ENCODE peak calls at places on chromosomes 2 and 18, in five cellular contexts. One of them, this sample, is unnamed.

GRCh38 chr2:183490930-183491329 is 366.7 kb downstream of the NUP35 start:
- DNase-seq in SK-N-SH: no peak
- DNase-seq in effector memory CD4-positive, alpha-beta T cell: no peak
- DNase-seq in neural progenitor cell: no peak
- DNase-seq in kidney: no peak
- DNase-seq in this sample: no peak

GRCh38 chr18:59783138-59783537 is 85.9 kb upstream of the CCBE1 start:
- DNase-seq in SK-N-SH: peak; percentile 68
- DNase-seq in effector memory CD4-positive, alpha-beta T cell: no peak
- DNase-seq in neural progenitor cell: peak; percentile 65
- DNase-seq in kidney: no peak
- DNase-seq in this sample: no peak

GRCh38 chr18:79750980-79751571 is 46.7 kb upstream of the KCNG2 start:
- DNase-seq in SK-N-SH: no peak
- DNase-seq in effector memory CD4-positive, alpha-beta T cell: no peak
- DNase-seq in neural progenitor cell: no peak
- DNase-seq in kidney: no peak
- DNase-seq in this sample: no peak

GRCh38 chr2:121080013-121080772 is 204.8 kb downstream of the TFCP2L1 start:
- DNase-seq in SK-N-SH: peak; percentile 85
- DNase-seq in effector memory CD4-positive, alpha-beta T cell: no peak
- DNase-seq in neural progenitor cell: peak; percentile 76
- DNase-seq in kidney: no peak
- DNase-seq in this sample: no peak

GRCh38 chr2:54428401-54428800 is 27.7 kb upstream of the SPTBN1 start:
- DNase-seq in SK-N-SH: no peak
- DNase-seq in effector memory CD4-positive, alpha-beta T cell: no peak
- DNase-seq in neural progenitor cell: no peak
- DNase-seq in kidney: peak; percentile 73
- DNase-seq in this sample: no peak

GRCh38 chr2:74768401-74768914 is 65.5 kb upstream of the HK2 start:
- DNase-seq in SK-N-SH: no peak
- DNase-seq in effector memory CD4-positive, alpha-beta T cell: no peak
- DNase-seq in neural progenitor cell: no peak
- DNase-seq in kidney: no peak
- DNase-seq in this sample: no peak

GRCh38 chr2:143808166-143808565 is 678.9 kb downstream of the ARHGAP15 start:
- DNase-seq in SK-N-SH: no peak
- DNase-seq in effector memory CD4-positive, alpha-beta T cell: no peak
- DNase-seq in neural progenitor cell: no peak
- DNase-seq in kidney: no peak
- DNase-seq in this sample: no peak

GRCh38 chr2:201759567-201759966 is 21.2 kb downstream of the ALS2 start:
- DNase-seq in SK-N-SH: no peak
- DNase-seq in effector memory CD4-positive, alpha-beta T cell: no peak
- DNase-seq in neural progenitor cell: no peak
- DNase-seq in kidney: no peak
- DNase-seq in this sample: no peak

GRCh38 chr2:104872034-104872865 is 18.3 kb downstream of the POU3F3 start:
- DNase-seq in SK-N-SH: no peak
- DNase-seq in effector memory CD4-positive, alpha-beta T cell: no peak
- DNase-seq in neural progenitor cell: peak; percentile 76
- DNase-seq in kidney: peak; percentile 81
- DNase-seq in this sample: no peak

GRCh38 chr18:3199942-3200645 is 19.7 kb downstream of the MYOM1 start:
- DNase-seq in SK-N-SH: no peak
- DNase-seq in effector memory CD4-positive, alpha-beta T cell: no peak
- DNase-seq in neural progenitor cell: no peak
- DNase-seq in kidney: no peak
- DNase-seq in this sample: no peak

GRCh38 chr2:136104977-136105376 is 13.0 kb downstream of the CXCR4 start:
- DNase-seq in SK-N-SH: no peak
- DNase-seq in effector memory CD4-positive, alpha-beta T cell: no peak
- DNase-seq in neural progenitor cell: no peak
- DNase-seq in kidney: no peak
- DNase-seq in this sample: no peak

GRCh38 chr2:146244131-146244530 is 1600.7 kb upstream of the ACVR2A start:
- DNase-seq in SK-N-SH: no peak
- DNase-seq in effector memory CD4-positive, alpha-beta T cell: no peak
- DNase-seq in neural progenitor cell: no peak
- DNase-seq in kidney: no peak
- DNase-seq in this sample: no peak

GRCh38 chr2:159903404-159904126 is 105.6 kb upstream of the CD302 start:
- DNase-seq in SK-N-SH: no peak
- DNase-seq in effector memory CD4-positive, alpha-beta T cell: peak; percentile 41
- DNase-seq in neural progenitor cell: no peak
- DNase-seq in kidney: no peak
- DNase-seq in this sample: peak; percentile 71

GRCh38 chr2:165009466-165009865 is 54.1 kb upstream of the SLC38A11 start:
- DNase-seq in SK-N-SH: no peak
- DNase-seq in effector memory CD4-positive, alpha-beta T cell: no peak
- DNase-seq in neural progenitor cell: no peak
- DNase-seq in kidney: no peak
- DNase-seq in this sample: no peak

GRCh38 chr2:39377226-39377939 is 59.7 kb downstream of the MAP4K3 start:
- DNase-seq in SK-N-SH: no peak
- DNase-seq in effector memory CD4-positive, alpha-beta T cell: no peak
- DNase-seq in neural progenitor cell: no peak
- DNase-seq in kidney: no peak
- DNase-seq in this sample: no peak

GRCh38 chr2:228227466-228227865 is 46.0 kb upstream of the SPHKAP start:
- DNase-seq in SK-N-SH: no peak
- DNase-seq in effector memory CD4-positive, alpha-beta T cell: no peak
- DNase-seq in neural progenitor cell: no peak
- DNase-seq in kidney: no peak
- DNase-seq in this sample: no peak

GRCh38 chr2:128531856-128532255 is 213.2 kb upstream of the HS6ST1 start:
- DNase-seq in SK-N-SH: no peak
- DNase-seq in effector memory CD4-positive, alpha-beta T cell: no peak
- DNase-seq in neural progenitor cell: no peak
- DNase-seq in kidney: no peak
- DNase-seq in this sample: no peak

GRCh38 chr2:128623776-128624424 is 305.2 kb upstream of the HS6ST1 start:
- DNase-seq in SK-N-SH: no peak
- DNase-seq in effector memory CD4-positive, alpha-beta T cell: no peak
- DNase-seq in neural progenitor cell: no peak
- DNase-seq in kidney: peak; percentile 57
- DNase-seq in this sample: no peak

GRCh38 chr18:37135177-37135576 is 306.2 kb downstream of the KIAA1328 start:
- DNase-seq in SK-N-SH: no peak
- DNase-seq in effector memory CD4-positive, alpha-beta T cell: no peak
- DNase-seq in neural progenitor cell: no peak
- DNase-seq in kidney: no peak
- DNase-seq in this sample: no peak

GRCh38 chr2:235595420-235596010 is 101.7 kb downstream of the AGAP1 start:
- DNase-seq in SK-N-SH: peak; percentile 83
- DNase-seq in effector memory CD4-positive, alpha-beta T cell: no peak
- DNase-seq in neural progenitor cell: peak; percentile 75
- DNase-seq in kidney: peak; percentile 69
- DNase-seq in this sample: no peak

GRCh38 chr2:96503637-96504243 is 1.4 kb downstream of the NEURL3 start:
- DNase-seq in SK-N-SH: no peak
- DNase-seq in effector memory CD4-positive, alpha-beta T cell: no peak
- DNase-seq in neural progenitor cell: no peak
- DNase-seq in kidney: no peak
- DNase-seq in this sample: no peak

GRCh38 chr2:62467100-62467474 is 38.9 kb downstream of the TMEM17 start:
- DNase-seq in SK-N-SH: no peak
- DNase-seq in effector memory CD4-positive, alpha-beta T cell: no peak
- DNase-seq in neural progenitor cell: no peak
- DNase-seq in kidney: no peak
- DNase-seq in this sample: no peak

GRCh38 chr2:34153484-34153883 is 554.4 kb upstream of the FAM98A start:
- DNase-seq in SK-N-SH: no peak
- DNase-seq in effector memory CD4-positive, alpha-beta T cell: no peak
- DNase-seq in neural progenitor cell: no peak
- DNase-seq in kidney: no peak
- DNase-seq in this sample: no peak

GRCh38 chr2:222000326-222000725 is 298.5 kb downstream of the PAX3 start:
- DNase-seq in SK-N-SH: no peak
- DNase-seq in effector memory CD4-positive, alpha-beta T cell: no peak
- DNase-seq in neural progenitor cell: no peak
- DNase-seq in kidney: no peak
- DNase-seq in this sample: no peak

GRCh38 chr2:128436498-128437180 is 118.0 kb upstream of the HS6ST1 start:
- DNase-seq in SK-N-SH: no peak
- DNase-seq in effector memory CD4-positive, alpha-beta T cell: no peak
- DNase-seq in neural progenitor cell: no peak
- DNase-seq in kidney: no peak
- DNase-seq in this sample: no peak

GRCh38 chr2:110748489-110748867 is 16.1 kb downstream of the ACOXL start:
- DNase-seq in SK-N-SH: no peak
- DNase-seq in effector memory CD4-positive, alpha-beta T cell: peak; percentile 22
- DNase-seq in neural progenitor cell: peak; percentile 30
- DNase-seq in kidney: no peak
- DNase-seq in this sample: peak; percentile 5

GRCh38 chr2:81084101-81084500 is 779.5 kb upstream of the LRRTM1 start:
- DNase-seq in SK-N-SH: no peak
- DNase-seq in effector memory CD4-positive, alpha-beta T cell: no peak
- DNase-seq in neural progenitor cell: no peak
- DNase-seq in kidney: no peak
- DNase-seq in this sample: no peak

GRCh38 chr2:226791487-226792081 is 8.0 kb downstream of the IRS1 start:
- DNase-seq in SK-N-SH: peak; percentile 99
- DNase-seq in effector memory CD4-positive, alpha-beta T cell: peak; percentile 84
- DNase-seq in neural progenitor cell: peak; percentile 95
- DNase-seq in kidney: peak; percentile 97
- DNase-seq in this sample: peak; percentile 89

GRCh38 chr2:44945676-44946427 is 4.3 kb downstream of the SIX3 start:
- DNase-seq in SK-N-SH: peak; percentile 50
- DNase-seq in effector memory CD4-positive, alpha-beta T cell: no peak
- DNase-seq in neural progenitor cell: no peak
- DNase-seq in kidney: no peak
- DNase-seq in this sample: no peak

GRCh38 chr2:28713582-28714292 is 37.9 kb upstream of the PPP1CB start:
- DNase-seq in SK-N-SH: no peak
- DNase-seq in effector memory CD4-positive, alpha-beta T cell: no peak
- DNase-seq in neural progenitor cell: no peak
- DNase-seq in kidney: no peak
- DNase-seq in this sample: no peak

GRCh38 chr2:197184959-197185586 is 125.5 kb downstream of the ANKRD44 start:
- DNase-seq in SK-N-SH: no peak
- DNase-seq in effector memory CD4-positive, alpha-beta T cell: no peak
- DNase-seq in neural progenitor cell: peak; percentile 81
- DNase-seq in kidney: peak; percentile 89
- DNase-seq in this sample: no peak

GRCh38 chr2:111919794-111920608 is 21.6 kb downstream of the MERTK start:
- DNase-seq in SK-N-SH: no peak
- DNase-seq in effector memory CD4-positive, alpha-beta T cell: no peak
- DNase-seq in neural progenitor cell: no peak
- DNase-seq in kidney: peak; percentile 94
- DNase-seq in this sample: no peak

GRCh38 chr2:21256006-21256405 is 132.2 kb downstream of the TDRD15 start:
- DNase-seq in SK-N-SH: no peak
- DNase-seq in effector memory CD4-positive, alpha-beta T cell: no peak
- DNase-seq in neural progenitor cell: peak; percentile 60
- DNase-seq in kidney: no peak
- DNase-seq in this sample: no peak

GRCh38 chr2:37682473-37682872 is 11.0 kb upstream of the CDC42EP3 start:
- DNase-seq in SK-N-SH: no peak
- DNase-seq in effector memory CD4-positive, alpha-beta T cell: no peak
- DNase-seq in neural progenitor cell: no peak
- DNase-seq in kidney: no peak
- DNase-seq in this sample: no peak

GRCh38 chr2:190214434-190215194 is 105.0 kb downstream of the HIBCH start:
- DNase-seq in SK-N-SH: no peak
- DNase-seq in effector memory CD4-positive, alpha-beta T cell: no peak
- DNase-seq in neural progenitor cell: peak; percentile 12
- DNase-seq in kidney: no peak
- DNase-seq in this sample: no peak
- H3K27ac ChIP-seq in SK-N-SH: no peak overlapping the region
- H3K27ac ChIP-seq in effector memory CD4-positive, alpha-beta T cell: no peak overlapping the region
- H3K27ac ChIP-seq in neural progenitor cell: peak overlapping the region; percentile 96
- H3K27ac ChIP-seq in kidney: no peak overlapping the region
- H3K27ac ChIP-seq in this sample: no peak overlapping the region

DNA sequence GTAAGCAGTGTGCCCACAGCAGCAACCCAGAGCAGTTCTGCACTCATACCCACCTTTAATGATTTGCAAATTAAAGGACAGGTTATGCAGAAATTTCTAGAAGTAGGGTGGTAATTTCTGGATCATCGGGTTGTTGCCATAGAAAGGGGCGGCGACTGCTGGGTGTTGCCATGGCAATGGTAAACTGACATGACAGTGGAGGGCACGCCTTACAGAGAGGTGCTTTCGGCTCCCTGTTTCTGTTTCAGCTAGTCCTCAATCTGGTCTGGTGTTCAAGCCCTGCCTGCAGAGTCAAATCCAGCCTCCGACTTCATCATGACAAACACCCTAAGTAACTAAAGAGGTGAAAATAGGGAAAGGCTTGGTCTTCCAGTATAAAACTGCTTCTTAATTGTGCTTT is 667.7 kb downstream of the SOCS6 start:
- DNase-seq in SK-N-SH: no peak
- DNase-seq in effector memory CD4-positive, alpha-beta T cell: no peak
- DNase-seq in neural progenitor cell: no peak
- DNase-seq in kidney: no peak
- DNase-seq in this sample: no peak
- H3K9me3 ChIP-seq in SK-N-SH: no peaks in the 10 kb centered on the region
- H3K9me3 ChIP-seq in effector memory CD4-positive, alpha-beta T cell: no peaks in the 10 kb centered on the region
- H3K9me3 ChIP-seq in neural progenitor cell: no peaks in the 10 kb centered on the region
- H3K9me3 ChIP-seq in kidney: no peaks in the 10 kb centered on the region
- H3K9me3 ChIP-seq in this sample: no peaks in the 10 kb centered on the region

DNA sequence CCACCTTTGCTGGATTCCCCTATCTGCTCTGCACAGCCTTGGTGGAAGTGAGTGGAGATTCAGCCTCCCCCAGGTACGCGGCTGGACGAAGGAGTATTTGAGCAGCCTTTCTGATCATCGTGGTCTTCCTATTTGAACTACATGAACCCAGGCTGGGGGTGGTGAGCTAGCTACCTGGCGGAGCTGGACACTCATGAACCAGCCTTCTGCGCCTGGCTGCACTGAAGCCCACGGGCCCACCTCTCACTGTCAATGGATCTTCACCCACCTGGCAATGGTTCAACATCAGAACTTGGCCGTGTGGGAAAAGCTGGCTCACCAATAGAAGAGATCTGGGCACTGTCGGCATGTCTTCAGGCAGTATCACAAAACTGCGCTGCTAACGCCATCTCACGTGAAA is 35.4 kb downstream of the ANKMY1 start:
- DNase-seq in SK-N-SH: no peak
- DNase-seq in effector memory CD4-positive, alpha-beta T cell: no peak
- DNase-seq in neural progenitor cell: no peak
- DNase-seq in kidney: no peak
- DNase-seq in this sample: no peak
- H3K36me3 ChIP-seq in SK-N-SH: peaks cover 15% of the 10 kb centered on the region
- H3K36me3 ChIP-seq in effector memory CD4-positive, alpha-beta T cell: peaks cover 41% of the 10 kb centered on the region
- H3K36me3 ChIP-seq in neural progenitor cell: no peaks in the 10 kb centered on the region
- H3K36me3 ChIP-seq in kidney: peaks cover 5% of the 10 kb centered on the region
- H3K36me3 ChIP-seq in this sample: no peaks in the 10 kb centered on the region

DNA sequence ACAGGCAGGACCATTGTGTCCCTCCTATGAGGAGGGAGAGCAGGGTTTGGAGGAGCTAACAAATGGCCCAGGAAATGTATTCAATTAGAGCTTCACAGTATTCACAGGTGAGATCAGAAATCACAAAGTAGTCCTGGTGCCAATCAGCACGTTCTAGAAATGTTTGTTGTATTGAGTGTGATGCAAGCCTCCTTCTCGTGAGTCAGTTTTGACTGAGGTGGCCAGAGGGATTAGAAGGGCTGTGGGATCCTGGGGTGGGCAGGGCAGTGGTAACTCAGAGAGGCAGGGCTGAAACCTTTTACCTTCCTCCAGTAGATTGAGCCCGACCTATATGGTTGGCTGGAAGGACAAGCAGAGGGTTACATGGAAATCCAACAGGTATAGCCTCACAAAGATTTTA is 95.0 kb downstream of the BOD1L2 start:
- DNase-seq in SK-N-SH: no peak
- DNase-seq in effector memory CD4-positive, alpha-beta T cell: no peak
- DNase-seq in neural progenitor cell: no peak
- DNase-seq in kidney: no peak
- DNase-seq in this sample: no peak
- H3K27ac ChIP-seq in SK-N-SH: no peak overlapping the region
- H3K27ac ChIP-seq in effector memory CD4-positive, alpha-beta T cell: no peak overlapping the region
- H3K27ac ChIP-seq in neural progenitor cell: no peak overlapping the region
- H3K27ac ChIP-seq in kidney: no peak overlapping the region
- H3K27ac ChIP-seq in this sample: no peak overlapping the region

This sample was measured in CD8-positive, alpha-beta memory T cell.